ENCODE peak calls at places on chromosome 18, in six cellular contexts. J, Z, M, K, U and S are unnamed samples.

GRCh38 chr18:71075147-71075546 is 786.3 kb downstream of the SOCS6 start:
- DNase-seq in J (peak), Z (no peak), M (no peak), K (no peak), U (no peak), S (no peak)

GRCh38 chr18:8635087-8635486 is 25.9 kb downstream of the RAB12 start:
- DNase-seq in J (no peak), Z (peak), M (no peak), K (no peak), U (no peak), S (no peak)

GRCh38 chr18:36536426-36536825 is 238.9 kb downstream of the FHOD3 start:
- DNase-seq in J (no peak), Z (no peak), M (peak), K (no peak), U (no peak), S (no peak)

GRCh38 chr18:36179562-36180334 is 7.5 kb upstream of the MOCOS start:
- DNase-seq in J (no peak), Z (peak), M (no peak), K (peak), U (no peak), S (no peak)

GRCh38 chr18:46214435-46214834 is 110.2 kb downstream of the HAUS1 start:
- DNase-seq in J (no peak), Z (no peak), M (no peak), K (no peak), U (no peak), S (no peak)

GRCh38 chr18:68314403-68314802 is 400.5 kb downstream of the TMX3 start:
- DNase-seq in J (no peak), Z (peak), M (no peak), K (no peak), U (no peak), S (no peak)

GRCh38 chr18:378039-378438 is 110.2 kb upstream of the THOC1 start:
- DNase-seq in J (no peak), Z (no peak), M (no peak), K (no peak), U (no peak), S (no peak)

GRCh38 chr18:64283059-64283458 is 134.2 kb upstream of the LINC00305 start:
- DNase-seq in J (no peak), Z (no peak), M (no peak), K (no peak), U (no peak), S (no peak)

GRCh38 chr18:74499633-74500032 is 3.5 kb downstream of the CNDP2 start:
- DNase-seq in J (peak), Z (no peak), M (no peak), K (peak), U (no peak), S (peak)

GRCh38 chr18:29184654-29185053 is 1007.7 kb upstream of the CDH2 start:
- DNase-seq in J (no peak), Z (peak), M (no peak), K (peak), U (no peak), S (no peak)

DNA sequence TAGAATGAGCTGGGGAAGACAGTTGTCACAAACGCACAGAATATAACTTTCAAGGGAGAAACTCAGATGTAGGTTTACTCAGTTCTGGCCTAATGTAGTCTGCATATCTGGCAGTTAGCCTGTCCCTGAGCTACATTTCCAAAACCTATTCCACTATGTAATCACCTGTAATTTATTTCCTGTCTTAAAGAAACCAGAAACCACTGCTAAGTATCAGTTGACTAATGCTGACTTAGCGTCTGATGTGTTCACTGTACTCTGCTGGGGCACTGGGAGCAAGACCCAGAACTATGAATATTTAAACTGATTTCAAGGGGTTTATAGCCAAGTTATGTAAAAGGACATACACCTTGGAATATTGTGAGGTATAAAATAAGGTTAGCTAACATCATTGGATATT is 1995.2 kb upstream of the PIK3C3 start:
- DNase-seq in J (no peak), Z (no peak), M (no peak), K (no peak), U (no peak), S (no peak)
- H3K4me2 ChIP-seq in J (no peak), Z (no peak), M (no peak), K (no peak), U (no peak), S (no peak)

GRCh38 chr18:23134780-23135678 is at the start of gene CABLES1:
- DNase-seq in J (peak), Z (peak), M (peak), K (peak), U (no peak), S (peak)

GRCh38 chr18:23137093-23137640 is 1.9 kb downstream of the CABLES1 start:
- DNase-seq in J (peak), Z (no peak), M (peak), K (peak), U (no peak), S (no peak)

GRCh38 chr18:23137788-23138216 is 2.5 kb downstream of the CABLES1 start:
- DNase-seq in J (no peak), Z (no peak), M (no peak), K (no peak), U (no peak), S (no peak)

GRCh38 chr18:23135679-23136325 is 517 bp downstream of the CABLES1 start:
- DNase-seq in J (peak), Z (no peak), M (peak), K (peak), U (no peak), S (peak)

DNA sequence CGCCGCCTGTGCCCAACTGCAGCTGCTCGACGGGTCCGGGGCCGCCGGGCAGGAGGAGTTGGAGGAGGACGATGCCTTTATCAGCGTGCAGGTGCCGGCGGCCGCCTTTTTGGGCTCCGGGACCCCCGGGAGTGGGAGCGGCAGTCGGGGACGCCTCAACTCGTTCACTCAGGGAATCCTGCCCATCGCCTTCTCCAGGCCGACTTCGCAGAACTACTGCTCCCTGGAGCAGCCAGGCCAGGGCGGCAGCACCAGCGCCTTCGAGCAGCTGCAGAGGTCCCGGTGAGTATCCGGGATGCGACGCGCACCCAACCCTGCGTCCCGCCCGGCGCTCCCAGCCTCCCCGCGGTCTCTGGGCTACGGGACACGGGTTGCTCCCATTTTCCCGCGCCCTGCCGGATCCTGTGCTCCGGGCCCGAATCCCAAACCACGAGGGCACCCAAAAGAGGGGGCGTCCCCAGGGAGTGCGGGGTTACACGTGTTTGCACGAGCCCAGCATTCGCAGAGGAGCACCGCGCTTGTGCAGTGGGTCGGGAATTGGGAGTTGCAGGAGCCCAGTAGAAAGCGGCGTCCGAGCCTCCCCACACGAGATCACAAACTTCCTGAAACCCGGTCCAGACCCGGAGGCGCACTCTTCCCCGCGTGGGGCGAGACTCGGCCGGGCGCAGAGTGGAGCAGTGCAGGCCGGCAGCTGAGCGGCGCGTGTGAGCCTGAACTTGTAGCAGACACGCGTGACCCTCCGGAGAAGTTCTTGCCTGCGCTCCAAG is 1.2 kb downstream of the CABLES1 start:
- DNase-seq in J (peak), Z (no peak), M (peak), K (peak), U (no peak), S (peak)
- H3K18ac ChIP-seq in J (peak), Z (peak), M (peak), K (peak), U (peak), S (peak)

GRCh38 chr18:48909721-48910120 is 41.0 kb downstream of the SMAD7 start:
- DNase-seq in J (no peak), Z (no peak), M (no peak), K (no peak), U (no peak), S (no peak)
- H3K4me2 ChIP-seq in J (no peak), Z (no peak), M (no peak), K (no peak), U (no peak), S (no peak)

GRCh38 chr18:76445741-76446232 is 49.3 kb downstream of the ZNF516 start:
- DNase-seq in J (no peak), Z (no peak), M (no peak), K (peak), U (no peak), S (no peak)

GRCh38 chr18:76443519-76444435 is 51.3 kb downstream of the ZNF516 start:
- DNase-seq in J (no peak), Z (no peak), M (no peak), K (no peak), U (no peak), S (no peak)

GRCh38 chr18:76446321-76446720 is 48.7 kb downstream of the ZNF516 start:
- DNase-seq in J (no peak), Z (no peak), M (no peak), K (no peak), U (no peak), S (no peak)

GRCh38 chr18:76444436-76445105 is 50.5 kb downstream of the ZNF516 start:
- DNase-seq in J (no peak), Z (no peak), M (no peak), K (no peak), U (no peak), S (no peak)

GRCh38 chr18:76445275-76445674 is 49.8 kb downstream of the ZNF516 start:
- DNase-seq in J (no peak), Z (peak), M (no peak), K (peak), U (no peak), S (no peak)
- H3K18ac ChIP-seq in J (no peak), Z (peak), M (no peak), K (no peak), U (no peak), S (no peak)

GRCh38 chr18:58911241-58911640 is 46.6 kb downstream of the ZNF532 start:
- DNase-seq in J (peak), Z (peak), M (no peak), K (peak), U (no peak), S (no peak)
- H3K4me2 ChIP-seq in J (no peak), Z (peak), M (no peak), K (no peak), U (peak), S (no peak)

DNA sequence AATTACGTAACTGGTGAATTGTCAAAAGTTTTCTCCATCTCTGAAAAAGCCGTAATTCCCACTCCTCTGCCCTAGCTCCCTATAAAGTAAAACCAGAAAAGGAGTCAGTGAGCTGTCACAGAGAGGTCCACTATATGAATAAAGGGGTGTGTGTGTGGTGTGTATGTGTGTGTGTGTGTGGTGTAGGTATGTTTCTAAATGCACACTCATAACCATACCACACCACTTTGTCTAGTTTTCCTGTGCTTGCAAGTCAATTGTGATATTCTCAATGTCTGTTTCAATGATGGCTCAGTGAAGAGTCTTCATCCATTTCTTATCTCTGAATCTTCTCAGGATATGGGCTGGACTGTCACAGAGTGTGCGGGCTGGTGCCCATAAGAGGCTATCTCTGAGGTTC is 54.8 kb upstream of the CCDC68 start:
- DNase-seq in J (no peak), Z (no peak), M (no peak), K (no peak), U (no peak), S (peak)
- H3K18ac ChIP-seq in J (no peak), Z (no peak), M (no peak), K (no peak), U (peak), S (no peak)

DNA sequence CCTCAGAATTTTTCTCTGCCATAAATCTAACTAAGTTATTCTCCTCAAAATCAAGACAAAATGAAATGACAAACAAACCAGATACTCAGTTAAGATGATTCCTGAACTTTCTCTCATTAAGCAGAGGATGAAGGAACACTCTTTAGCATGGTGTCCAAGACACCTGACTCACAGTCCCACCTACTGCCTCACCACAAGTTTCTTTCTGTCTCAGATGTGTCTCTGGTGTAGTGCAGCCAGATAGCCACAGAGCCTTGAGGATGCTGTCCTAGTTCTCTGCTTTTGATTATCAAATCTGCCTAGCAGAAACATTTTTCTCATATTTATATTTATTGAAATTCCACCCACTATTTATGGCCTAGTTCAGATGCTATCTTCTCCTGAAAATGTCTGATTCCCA is 103.6 kb upstream of the TMEM200C start:
- DNase-seq in J (no peak), Z (no peak), M (no peak), K (no peak), U (no peak), S (no peak)
- H3K4me2 ChIP-seq in J (no peak), Z (no peak), M (no peak), K (no peak), U (no peak), S (no peak)

GRCh38 chr18:72675394-72675793 is 131.3 kb upstream of the CBLN2 start:
- DNase-seq in J (peak), Z (no peak), M (no peak), K (no peak), U (no peak), S (peak)
- H3K18ac ChIP-seq in J (no peak), Z (no peak), M (peak), K (no peak), U (no peak), S (no peak)